ENCODE peak calls at places on chromosomes 2 and 18, in ten cellular contexts. W is AG09319, G is H9, F is pancreas, Y is cardiac muscle cell, U is stomach, I is AG09309, R is BE2C, D is suprapubic skin, B is spleen. M is an unnamed sample.

GRCh38 chr2:11855120-11855760 is 108.8 kb downstream of the LPIN1 start:
- DNase-seq in U (no peak), B (peak; percentile 77), D (no peak), F (no peak), G (no peak), I (no peak), R (no peak), W (no peak), Y (no peak), M (no peak)

GRCh38 chr18:21599585-21600525 is 649 bp downstream of the ESCO1 start:
- DNase-seq in Y (peak; percentile 6), R (peak; percentile 38), D (peak; percentile 84), G (peak; percentile 72), W (no peak), I (no peak), F (peak; percentile 75), B (peak; percentile 95), U (peak; percentile 78), M (peak; percentile 16)

GRCh38 chr2:36270758-36271157 is 84.8 kb upstream of the CRIM1 start:
- DNase-seq in U (no peak), W (no peak), F (no peak), G (peak; percentile 78), B (no peak), I (no peak), Y (no peak), R (no peak), D (no peak), M (no peak)

GRCh38 chr18:22398464-22398863 is 19.3 kb downstream of the CTAGE1 start:
- DNase-seq in Y (peak; percentile 27), W (no peak), U (no peak), D (no peak), R (no peak), B (no peak), F (no peak), I (no peak), G (no peak), M (no peak)

GRCh38 chr2:191917430-191917881 is 70.6 kb upstream of the CAVIN2 start:
- DNase-seq in I (no peak), F (no peak), U (no peak), B (no peak), G (no peak), W (no peak), Y (peak; percentile 12), R (no peak), D (no peak), M (peak; percentile 78)

GRCh38 chr18:73939391-73939790 is 208.2 kb downstream of the FBXO15 start:
- DNase-seq in U (no peak), Y (no peak), F (no peak), B (no peak), I (no peak), W (no peak), G (no peak), R (no peak), D (no peak), M (no peak)

GRCh38 chr2:124542932-124543640 is 518.0 kb downstream of the CNTNAP5 start:
- DNase-seq in W (no peak), B (no peak), Y (no peak), F (no peak), R (no peak), G (no peak), I (no peak), D (no peak), U (no peak), M (no peak)

GRCh38 chr2:144430722-144431163 is 89.2 kb downstream of the ZEB2 start:
- DNase-seq in F (no peak), D (no peak), U (no peak), R (no peak), W (no peak), I (no peak), B (no peak), Y (peak; percentile 59), G (no peak), M (peak; percentile 80)

GRCh38 chr2:102801098-102801718 is 39.4 kb downstream of the TMEM182 start:
- DNase-seq in U (no peak), D (no peak), B (no peak), Y (peak; percentile 43), I (no peak), F (no peak), G (no peak), W (no peak), R (peak; percentile 47), M (peak; percentile 21)

GRCh38 chr2:198639580-198639979 is 818.2 kb downstream of the SATB2 start:
- DNase-seq in F (no peak), D (no peak), B (no peak), R (no peak), Y (no peak), U (no peak), I (peak; percentile 8), G (no peak), W (no peak), M (no peak)

DNA sequence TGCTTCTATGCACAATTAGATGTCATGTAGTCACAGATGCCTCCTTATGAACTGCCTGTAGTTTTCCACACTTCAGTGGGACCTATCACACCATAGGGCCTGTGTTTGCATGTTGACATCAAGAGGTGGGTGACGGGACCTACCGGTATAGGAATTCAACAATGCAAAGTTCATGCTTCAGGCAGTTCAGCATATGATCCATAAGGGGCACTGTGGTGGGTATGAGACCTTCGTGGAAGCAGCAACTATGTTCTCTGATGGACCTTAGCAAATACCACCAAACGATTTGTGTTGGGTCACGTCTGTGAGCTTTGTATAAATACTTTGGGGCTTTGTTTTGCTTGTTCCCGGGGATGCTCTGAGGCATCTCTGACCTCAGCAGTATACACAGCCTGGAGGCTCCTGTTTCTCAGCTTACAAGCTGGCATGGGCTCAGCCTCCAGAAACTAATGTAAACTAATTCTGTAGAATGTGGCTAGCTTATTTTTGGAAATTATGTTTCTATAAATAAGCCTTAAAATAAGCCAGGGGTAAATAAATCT is 111.6 kb downstream of the DTNA start:
- DNase-seq in G (no peak), U (no peak), D (no peak), B (no peak), W (no peak), Y (no peak), F (no peak), R (no peak), I (no peak), M (no peak)
- TF ChIP-seq CTCF in G (peak; percentile 37), U (no peak), D (no peak), B (no peak), W (peak; percentile 8), Y (no peak), F (no peak), R (no peak), I (no peak), M (no peak)

GRCh38 chr2:18378020-18378653 is 182.3 kb downstream of the RDH14 start:
- DNase-seq in G (peak; percentile 35), R (peak; percentile 34), U (no peak), Y (peak; percentile 60), B (no peak), I (no peak), D (no peak), W (no peak), F (peak; percentile 41), M (peak; percentile 67)
- TF ChIP-seq CTCF in G (peak; percentile 81), R (peak; percentile 87), U (peak; percentile 71), Y (peak; percentile 84), B (peak; percentile 73), I (peak; percentile 78), D (peak; percentile 74), W (peak; percentile 85), F (peak; percentile 39), M (peak; percentile 88)

DNA sequence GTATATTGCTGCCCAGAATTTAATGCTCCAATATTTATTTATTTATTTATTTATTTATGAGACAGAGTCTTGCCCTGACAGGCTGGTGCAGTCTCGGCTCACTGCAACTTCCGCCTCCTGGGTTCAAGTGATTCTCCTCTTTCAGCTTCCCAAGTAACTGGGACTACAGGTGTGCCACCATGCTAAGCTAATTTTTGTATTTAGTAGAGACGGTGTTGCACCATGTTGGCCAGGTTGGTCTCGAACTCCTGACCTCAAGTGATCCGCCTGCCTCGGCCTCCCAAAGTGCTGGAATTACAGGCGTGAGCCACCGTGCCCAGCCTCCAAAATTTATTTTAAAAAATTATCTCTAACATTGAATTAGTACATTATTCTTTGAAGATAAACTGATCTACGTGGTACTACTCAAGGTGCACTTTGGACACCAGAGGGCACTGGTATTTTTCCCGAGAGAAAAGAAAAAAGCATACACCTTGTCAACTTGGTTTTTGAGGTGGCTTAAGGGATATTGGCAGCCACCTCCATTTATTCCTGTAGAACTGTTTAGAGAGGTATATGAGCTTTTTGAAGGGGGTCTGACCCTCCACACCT is 1.4 kb upstream of the IDH1 start:
- DNase-seq in B (no peak), D (no peak), G (no peak), Y (no peak), R (no peak), W (no peak), I (no peak), F (no peak), U (no peak), M (no peak)
- TF ChIP-seq CTCF in B (no peak), D (no peak), G (peak; percentile 58), Y (peak; percentile 16), R (peak; percentile 38), W (no peak), I (no peak), F (no peak), U (peak; percentile 8), M (no peak)

GRCh38 chr2:94872088-94872618 is 923 bp downstream of the TEKT4 start:
- DNase-seq in B (peak; percentile 61), G (no peak), I (no peak), U (no peak), Y (no peak), R (no peak), F (no peak), D (peak; percentile 43), W (no peak), M (no peak)

GRCh38 chr2:94869552-94870391 is 1.5 kb upstream of the TEKT4 start:
- DNase-seq in D (no peak), R (no peak), F (no peak), U (no peak), B (peak; percentile 67), I (no peak), Y (no peak), G (no peak), W (no peak), M (no peak)

GRCh38 chr2:94869131-94869530 is 2.1 kb upstream of the TEKT4 start:
- DNase-seq in W (no peak), F (no peak), G (no peak), R (no peak), U (no peak), I (no peak), Y (no peak), D (no peak), B (peak; percentile 39), M (no peak)

GRCh38 chr2:94871226-94872087 is at the start of gene TEKT4:
- DNase-seq in I (no peak), F (peak; percentile 11), B (peak; percentile 68), R (no peak), U (no peak), W (no peak), Y (no peak), G (peak; percentile 20), D (peak; percentile 47), M (no peak)

DNA sequence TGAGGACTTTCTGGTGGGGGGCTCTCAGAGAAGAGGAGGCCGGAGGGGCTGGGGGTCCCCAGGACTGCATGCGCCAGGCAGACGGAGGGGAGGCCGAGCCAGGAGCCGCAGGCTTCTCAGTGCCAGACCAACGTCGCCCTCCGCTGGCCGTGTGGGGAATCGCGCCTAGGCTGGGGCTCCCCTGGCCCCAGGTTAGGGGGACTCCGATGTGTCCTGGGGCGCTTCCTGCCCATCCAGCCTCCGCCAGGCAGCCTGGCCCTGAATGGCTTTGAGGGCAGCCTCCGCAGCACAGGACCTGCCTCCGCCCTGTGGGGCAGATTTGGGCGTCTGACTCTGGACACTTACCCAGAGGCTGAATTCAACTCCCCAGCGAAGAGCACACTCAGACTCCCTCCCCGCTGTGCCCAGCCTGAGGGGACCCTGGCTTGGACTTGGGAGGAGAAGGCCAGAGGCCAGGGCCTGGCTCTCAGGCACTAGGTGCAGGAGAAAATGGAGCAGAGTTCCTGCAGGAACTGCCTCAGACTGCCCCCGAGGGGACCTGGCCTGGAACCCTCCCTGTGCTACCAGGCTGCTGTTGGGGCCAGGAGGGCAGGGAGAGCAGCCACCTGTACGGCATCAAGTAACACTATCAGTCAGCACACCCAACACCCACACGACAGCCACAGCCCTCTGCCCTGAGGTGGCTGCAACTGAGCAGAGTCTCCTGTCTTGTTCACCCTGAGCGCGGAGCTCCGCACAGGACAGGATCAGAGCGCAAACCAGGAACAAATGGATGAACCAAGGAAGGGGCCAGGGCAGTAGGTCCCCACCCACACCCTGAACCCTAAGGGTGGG is 621 bp upstream of the TEKT4 start:
- DNase-seq in Y (no peak), F (peak; percentile 18), U (no peak), D (peak; percentile 53), W (no peak), I (no peak), B (peak; percentile 61), G (peak; percentile 24), R (no peak), M (no peak)
- TF ChIP-seq CTCF in Y (peak; percentile 38), F (no peak), U (no peak), D (peak; percentile 40), W (peak; percentile 34), I (peak; percentile 38), B (peak; percentile 38), G (peak; percentile 85), R (peak; percentile 30), M (peak; percentile 29)